ENCODE peak calls at places on chromosomes 11 and 22, in four cellular contexts. M is PC-3, J is upper lobe of right lung, A is A549. I is an unnamed sample.

GRCh38 chr11:33016654-33017053 is 976 bp downstream of the DEPDC7 start:
- DNase-seq in M (peak; percentile 19), J (no peak), A (no peak), I (no peak)

GRCh38 chr22:31876156-31877035 is 67.9 kb upstream of the YWHAH start:
- DNase-seq in M (no peak), J (no peak), A (no peak), I (no peak)

GRCh38 chr22:45552580-45553332 is 50.1 kb downstream of the FBLN1 start:
- DNase-seq in M (no peak), J (peak; percentile 86), A (no peak), I (no peak)

GRCh38 chr11:78432058-78432515 is 14.5 kb upstream of the GAB2 start:
- DNase-seq in M (peak; percentile 37), J (no peak), A (no peak), I (no peak)

GRCh38 chr11:76266269-76266668 is 60.0 kb upstream of the WNT11 start:
- DNase-seq in M (peak; percentile 96), J (no peak), A (peak; percentile 71), I (no peak)

GRCh38 chr11:3021125-3021524 is 29.0 kb upstream of the NAP1L4 start:
- DNase-seq in M (peak; percentile 46), J (no peak), A (peak; percentile 60), I (peak; percentile 60)

GRCh38 chr11:8019671-8020597 is 32.8 kb downstream of the EIF3F start:
- DNase-seq in M (no peak), J (peak; percentile 63), A (peak; percentile 28), I (peak; percentile 49)

GRCh38 chr11:789951-790350 is at the start of gene CEND1:
- DNase-seq in M (no peak), J (no peak), A (peak; percentile 44), I (peak; percentile 61)

GRCh38 chr11:124801014-124801413 is 808 bp upstream of the MSANTD2 start:
- DNase-seq in M (peak; percentile 67), J (no peak), A (no peak), I (no peak)

GRCh38 chr11:67300256-67300755 is 3.0 kb upstream of the SSH3 start:
- DNase-seq in M (no peak), J (peak; percentile 53), A (no peak), I (no peak)

GRCh38 chr22:44180706-44181032 is at the start of gene PARVG:
- DNase-seq in M (peak; percentile 38), J (no peak), A (no peak), I (no peak)

GRCh38 chr11:76785513-76785912 is 2.4 kb downstream of the TSKU start:
- DNase-seq in M (no peak), J (no peak), A (no peak), I (no peak)

GRCh38 chr11:65574963-65575567 is 788 bp upstream of the EHBP1L1 start:
- DNase-seq in M (peak; percentile 44), J (no peak), A (no peak), I (no peak)

GRCh38 chr22:48153726-48154125 is 1391.3 kb downstream of the TBC1D22A start:
- DNase-seq in M (no peak), J (no peak), A (no peak), I (no peak)

GRCh38 chr11:134404485-134405341 is 7.3 kb downstream of the B3GAT1 start:
- DNase-seq in M (no peak), J (no peak), A (no peak), I (no peak)

GRCh38 chr11:129866328-129866727 is 29.1 kb downstream of the NFRKB start:
- DNase-seq in M (no peak), J (no peak), A (no peak), I (no peak)

GRCh38 chr22:46909237-46910030 is 147.0 kb downstream of the TBC1D22A start:
- DNase-seq in M (no peak), J (peak; percentile 54), A (no peak), I (no peak)

GRCh38 chr11:95089620-95090542 is at the start of gene ENDOD1:
- DNase-seq in M (peak; percentile 90), J (peak; percentile 95), A (peak; percentile 45), I (peak; percentile 88)

GRCh38 chr22:48332438-48333322 is 1495.0 kb downstream of the BRD1 start:
- DNase-seq in M (no peak), J (no peak), A (no peak), I (no peak)

GRCh38 chr22:48745842-48746788 is 1081.6 kb downstream of the BRD1 start:
- DNase-seq in M (no peak), J (no peak), A (no peak), I (no peak)

GRCh38 chr11:955154-956049 is 29.7 kb downstream of the AP2A2 start:
- DNase-seq in M (peak; percentile 71), J (no peak), A (no peak), I (no peak)

GRCh38 chr11:128790200-128790599 is 76.9 kb downstream of the KCNJ1 start:
- DNase-seq in M (peak; percentile 32), J (no peak), A (no peak), I (peak; percentile 73)

GRCh38 chr22:49411236-49411635 is 416.4 kb downstream of the BRD1 start:
- DNase-seq in M (no peak), J (no peak), A (no peak), I (no peak)

GRCh38 chr11:120660024-120660565 is 148.5 kb downstream of the GRIK4 start:
- DNase-seq in M (peak; percentile 55), J (no peak), A (peak; percentile 44), I (no peak)
- TF ChIP-seq CTCF in M (peak; percentile 67), J (peak; percentile 39), A (peak; percentile 32), I (peak; percentile 15)

GRCh38 chr11:117201516-117201866 is 2.3 kb downstream of the TAGLN start:
- DNase-seq in M (no peak), J (no peak), A (no peak), I (no peak)
- H3K4me3 ChIP-seq in M (no peak overlapping the region), J (peak overlapping the region; percentile 48), A (no peak overlapping the region), I (no peak overlapping the region)

GRCh38 chr11:6681949-6682348 is 1.2 kb downstream of the MRPL17 start:
- DNase-seq in M (peak; percentile 8), J (no peak), A (no peak), I (no peak)
- H3K27ac ChIP-seq in M (no peak overlapping the region), J (peak overlapping the region; percentile 88), A (peak overlapping the region; percentile 95), I (peak overlapping the region; percentile 21)

DNA sequence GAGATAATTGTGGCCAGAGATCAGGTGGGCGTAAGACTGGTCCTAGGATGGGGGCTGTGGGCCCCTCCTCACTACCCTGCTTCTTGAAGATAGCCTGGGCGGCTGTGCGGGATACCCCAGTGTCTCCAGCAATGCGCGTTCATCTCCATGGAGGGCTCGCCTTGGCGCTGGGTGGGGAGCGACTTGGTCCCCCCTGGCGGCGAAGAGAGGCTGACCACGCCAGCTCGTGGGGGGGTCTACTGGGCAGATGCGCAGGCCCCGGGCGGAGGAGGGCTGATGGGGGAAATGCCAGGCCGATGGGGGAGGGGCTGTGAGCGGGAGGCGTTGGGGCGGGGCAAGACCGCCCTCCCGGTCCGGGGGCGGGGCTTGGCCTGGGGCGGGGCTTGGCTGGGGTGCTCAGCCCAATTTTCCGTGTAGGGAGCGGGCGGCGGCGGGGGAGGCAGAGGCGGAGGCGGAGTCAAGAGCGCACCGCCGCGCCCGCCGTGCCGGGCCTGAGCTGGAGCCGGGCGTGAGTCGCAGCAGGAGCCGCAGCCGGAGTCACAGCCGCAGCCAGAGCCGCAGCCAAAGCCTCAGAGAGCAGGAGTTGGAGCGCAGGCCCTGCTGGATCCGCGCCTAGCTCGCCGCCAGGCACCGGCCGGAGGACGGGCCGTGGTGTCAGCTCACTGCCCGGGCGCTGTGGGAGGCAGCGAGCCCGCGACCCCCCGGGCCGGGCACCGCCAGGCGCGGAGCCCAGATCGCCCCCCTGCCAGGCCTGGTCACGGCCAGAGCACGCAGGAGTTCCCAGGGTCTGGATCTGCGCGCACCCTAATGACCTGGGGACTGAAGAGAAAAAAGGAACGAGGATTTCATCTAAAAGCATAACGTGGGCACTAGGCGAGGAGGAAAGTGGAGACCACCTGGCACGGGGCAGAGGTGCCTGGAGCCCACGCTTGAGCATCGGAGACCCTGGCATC is at the start of gene SLC35E4:
- DNase-seq in M (peak; percentile 83), J (peak; percentile 97), A (peak; percentile 71), I (peak; percentile 89)
- TF ChIP-seq CTCF in M (peak; percentile 23), J (peak; percentile 24), A (no peak), I (peak; percentile 21)

GRCh38 chr11:104541706-104542105 is 356.6 kb downstream of the CASP12 start:
- DNase-seq in M (no peak), J (no peak), A (no peak), I (no peak)

GRCh38 chr11:104534268-104534667 is 364.0 kb downstream of the CASP12 start:
- DNase-seq in M (peak; percentile 69), J (no peak), A (peak; percentile 0), I (no peak)

GRCh38 chr11:104538313-104538712 is 359.9 kb downstream of the CASP12 start:
- DNase-seq in M (no peak), J (no peak), A (no peak), I (no peak)
- H3K4me3 ChIP-seq in M (no peak overlapping the region), J (no peak overlapping the region), A (no peak overlapping the region), I (no peak overlapping the region)